ENCODE peak calls at places on chromosomes 4 and X, in four cellular contexts. S is NCI-H460, D is IMR-90, W is NCI-H748 treated with DMSO at 0.1 percent for 48 hours. F is an unnamed sample.

GRCh38 chr4:186088516-186088915 is 16.0 kb upstream of the FAM149A start:
- DNase-seq in W (no peak), D (no peak), S (no peak), F (no peak)

GRCh38 chr4:3286335-3287175 is 6.3 kb upstream of the RGS12 start:
- DNase-seq in W (no peak), D (no peak), S (no peak), F (no peak)

GRCh38 chrX:54422168-54422567 is 18.0 kb upstream of the TSR2 start:
- DNase-seq in S (no peak), W (no peak), D (no peak), F (no peak)

GRCh38 chr4:123640824-123641223 is 244.2 kb downstream of the SPRY1 start:
- DNase-seq in S (no peak), W (no peak), D (no peak), F (no peak)

GRCh38 chr4:104064650-104065577 is 345.1 kb upstream of the TACR3 start:
- DNase-seq in W (peak), S (peak), D (no peak), F (peak)

GRCh38 chr4:151921371-151921770 is 160.6 kb upstream of the GATB start:
- DNase-seq in W (no peak), S (no peak), D (peak), F (peak)

GRCh38 chr4:61770456-61770855 is 570.3 kb downstream of the ADGRL3 start:
- DNase-seq in S (no peak), W (no peak), D (no peak), F (no peak)

GRCh38 chr4:56656346-56656643 is 24.8 kb downstream of the HOPX start:
- DNase-seq in D (no peak), W (no peak), S (no peak), F (peak)

GRCh38 chr4:151952137-151952536 is 191.3 kb upstream of the GATB start:
- DNase-seq in S (no peak), D (no peak), W (no peak), F (no peak)

GRCh38 chrX:40157228-40158035 is 59.7 kb upstream of the BCOR start:
- DNase-seq in D (no peak), S (no peak), W (no peak), F (peak)

GRCh38 chr4:109676886-109677285 is 26.4 kb downstream of the CASP6 start:
- DNase-seq in S (no peak), W (no peak), D (no peak), F (no peak)

GRCh38 chrX:72624194-72624593 is 51.6 kb upstream of the HDAC8 start:
- DNase-seq in S (no peak), W (no peak), D (no peak), F (no peak)

GRCh38 chr4:183140911-183141320 is 41.9 kb downstream of the WWC2 start:
- DNase-seq in W (no peak), S (no peak), D (peak), F (peak)

GRCh38 chrX:129006491-129006890 is 516.8 kb downstream of the SMARCA1 start:
- DNase-seq in S (no peak), D (no peak), W (no peak), F (no peak)

GRCh38 chr4:64784125-64784524 is 374.9 kb upstream of the TECRL start:
- DNase-seq in S (no peak), D (no peak), W (no peak), F (no peak)

GRCh38 chr4:42519803-42520417 is 122.6 kb downstream of the SHISA3 start:
- DNase-seq in D (peak), W (no peak), S (peak), F (peak)

GRCh38 chr4:24382381-24382780 is 202.0 kb downstream of the DHX15 start:
- DNase-seq in D (peak), W (no peak), S (no peak), F (peak)

GRCh38 chr4:153962311-153963039 is 173.6 kb upstream of the SFRP2 start:
- DNase-seq in W (no peak), S (no peak), D (no peak), F (peak)

GRCh38 chr4:528835-529234 is 29.8 kb downstream of the PIGG start:
- DNase-seq in W (no peak), D (no peak), S (no peak), F (no peak)

GRCh38 chr4:88690355-88690754 is 7.3 kb downstream of the NAP1L5 start:
- DNase-seq in D (peak), W (no peak), S (no peak), F (peak)

GRCh38 chrX:17470136-17470535 is 95.1 kb downstream of the NHS start:
- DNase-seq in S (no peak), W (no peak), D (peak), F (no peak)